ENCODE peak calls at places on chromosome 16, in six cellular contexts. W is stomach, J is lower leg skin, E is gastrocnemius medialis, X is prostate gland, C is spleen. Y is an unnamed sample.

GRCh38 chr16:35795361-35796029 is 2336.1 kb downstream of the TP53TG3F start:
- DNase-seq in X (no peak), C (no peak), E (no peak), J (no peak), W (no peak), Y (no peak)

GRCh38 chr16:47059991-47060390 is 83.8 kb downstream of the NETO2 start:
- DNase-seq in W (no peak), E (no peak), C (peak), X (no peak), J (peak), Y (no peak)

GRCh38 chr16:64094170-64094960 is 1027.5 kb downstream of the CDH11 start:
- DNase-seq in W (no peak), C (no peak), X (no peak), J (no peak), E (no peak), Y (no peak)

GRCh38 chr16:51624083-51624775 is 473.2 kb upstream of the SALL1 start:
- DNase-seq in J (no peak), C (no peak), X (no peak), E (no peak), W (no peak), Y (no peak)

GRCh38 chr16:57500578-57501111 is 14.4 kb upstream of the DOK4 start:
- DNase-seq in X (no peak), C (no peak), W (no peak), J (no peak), E (no peak), Y (peak)

GRCh38 chr16:53220585-53220984 is 165.8 kb downstream of the CHD9 start:
- DNase-seq in E (no peak), J (no peak), W (no peak), X (no peak), C (no peak), Y (no peak)

GRCh38 chr16:85428168-85428898 is 184.8 kb upstream of the GSE1 start:
- DNase-seq in J (peak), W (peak), E (no peak), C (peak), X (no peak), Y (peak)

GRCh38 chr16:53631236-53631635 is 72.4 kb downstream of the RPGRIP1L start:
- DNase-seq in C (no peak), W (no peak), J (no peak), E (no peak), X (no peak), Y (no peak)

GRCh38 chr16:46728804-46729203 is 19.3 kb downstream of the MYLK3 start:
- DNase-seq in E (no peak), X (no peak), W (no peak), C (peak), J (peak), Y (no peak)

GRCh38 chr16:49424961-49425360 is 51.4 kb downstream of the C16orf78 start:
- DNase-seq in E (no peak), C (peak), J (no peak), W (no peak), X (no peak), Y (no peak)

GRCh38 chr16:85412911-85413520 is 200.1 kb upstream of the GSE1 start:
- DNase-seq in X (no peak), W (no peak), C (peak), J (peak), E (no peak), Y (peak)

GRCh38 chr16:27110524-27110896 is 43.8 kb downstream of the C16orf82 start:
- DNase-seq in C (no peak), W (no peak), E (no peak), X (no peak), J (peak), Y (no peak)

GRCh38 chr16:71559855-71560254 is 17.0 kb downstream of the TAT start:
- DNase-seq in J (no peak), X (no peak), W (no peak), E (no peak), C (no peak), Y (no peak)

GRCh38 chr16:70573451-70574121 is 50.0 kb downstream of the SF3B3 start:
- DNase-seq in X (peak), E (peak), C (no peak), J (peak), W (no peak), Y (no peak)

GRCh38 chr16:546909-547770 is 13.1 kb upstream of the PRR35 start:
- DNase-seq in X (peak), J (no peak), W (peak), E (no peak), C (peak), Y (peak)

GRCh38 chr16:11852092-11852809 is 909 bp upstream of the RSL1D1 start:
- DNase-seq in C (no peak), E (no peak), W (no peak), X (no peak), J (no peak), Y (no peak)

GRCh38 chr16:84541999-84542876 is 37.8 kb upstream of the MEAK7 start:
- DNase-seq in X (no peak), W (no peak), E (no peak), J (no peak), C (peak), Y (no peak)

GRCh38 chr16:23174622-23175021 is 7.9 kb upstream of the SCNN1G start:
- DNase-seq in X (no peak), W (no peak), E (no peak), C (no peak), J (peak), Y (no peak)

GRCh38 chr16:85215478-85216120 is 103.3 kb upstream of the CIBAR2 start:
- DNase-seq in X (no peak), J (no peak), C (no peak), E (no peak), W (no peak), Y (no peak)

GRCh38 chr16:28288117-28288516 is 4.2 kb upstream of the SBK1 start:
- DNase-seq in J (no peak), E (no peak), W (no peak), X (no peak), C (no peak), Y (no peak)

GRCh38 chr16:89688395-89688794 is 1.9 kb downstream of the CDK10 start:
- DNase-seq in W (no peak), E (no peak), X (no peak), J (no peak), C (no peak), Y (no peak)

GRCh38 chr16:53224932-53225533 is 170.2 kb downstream of the CHD9 start:
- DNase-seq in J (no peak), W (no peak), X (no peak), E (no peak), C (no peak), Y (no peak)

GRCh38 chr16:70805787-70806186 is 4.8 kb upstream of the VAC14 start:
- DNase-seq in X (no peak), W (no peak), C (no peak), E (no peak), J (no peak), Y (no peak)

GRCh38 chr16:7614022-7614795 is 281.6 kb downstream of the RBFOX1 start:
- DNase-seq in W (no peak), C (no peak), E (no peak), J (no peak), X (no peak), Y (no peak)

GRCh38 chr16:75244225-75244792 is 7.1 kb downstream of the BCAR1 start:
- DNase-seq in C (no peak), W (peak), J (no peak), X (no peak), E (no peak), Y (no peak)

GRCh38 chr16:22699356-22699755 is 114.6 kb upstream of the HS3ST2 start:
- DNase-seq in E (no peak), X (no peak), J (no peak), W (no peak), C (no peak), Y (no peak)

GRCh38 chr16:29710227-29711219 is 31.5 kb downstream of the QPRT start:
- DNase-seq in C (peak), X (no peak), J (no peak), W (no peak), E (no peak), Y (no peak)

GRCh38 chr16:62978451-62978850 is 942.2 kb upstream of the CDH8 start:
- DNase-seq in E (no peak), J (no peak), C (no peak), X (no peak), W (no peak), Y (no peak)

GRCh38 chr16:13997933-13998332 is 73.2 kb upstream of the MRTFB start:
- DNase-seq in W (no peak), C (no peak), E (no peak), J (peak), X (no peak), Y (no peak)

GRCh38 chr16:52727878-52728277 is 180.9 kb upstream of the TOX3 start:
- DNase-seq in E (no peak), X (no peak), C (no peak), J (no peak), W (no peak), Y (no peak)

GRCh38 chr16:49048557-49048956 is 233.1 kb downstream of the CBLN1 start:
- DNase-seq in W (no peak), X (no peak), C (no peak), E (no peak), J (no peak), Y (no peak)

GRCh38 chr16:6967796-6968195 is 364.8 kb upstream of the RBFOX1 start:
- DNase-seq in E (no peak), J (no peak), W (no peak), X (no peak), C (no peak), Y (no peak)

GRCh38 chr16:50300942-50301625 is 34.7 kb downstream of the ADCY7 start:
- DNase-seq in J (peak), W (no peak), X (no peak), E (no peak), C (peak), Y (no peak)

GRCh38 chr16:57473176-57473840 is 10.8 kb downstream of the POLR2C start:
- DNase-seq in E (no peak), W (no peak), J (peak), X (no peak), C (peak), Y (no peak)

GRCh38 chr16:84396537-84397008 is 28.2 kb downstream of the ATP2C2 start:
- DNase-seq in W (no peak), E (no peak), X (peak), C (no peak), J (no peak), Y (no peak)

GRCh38 chr16:85888405-85889331 is 10.3 kb upstream of the IRF8 start:
- DNase-seq in E (no peak), C (no peak), W (no peak), X (no peak), J (peak), Y (no peak)

GRCh38 chr16:76235426-76235825 is 41.8 kb upstream of the CNTNAP4 start:
- DNase-seq in J (no peak), W (no peak), X (no peak), C (no peak), E (no peak), Y (no peak)

GRCh38 chr16:79809376-79809775 is 208.8 kb upstream of the MAF start:
- DNase-seq in E (no peak), C (no peak), J (no peak), W (no peak), X (peak), Y (no peak)

GRCh38 chr16:79805621-79806020 is 205.1 kb upstream of the MAF start:
- DNase-seq in W (no peak), X (no peak), E (no peak), C (no peak), J (no peak), Y (no peak)

GRCh38 chr16:79808731-79809130 is 208.2 kb upstream of the MAF start:
- DNase-seq in C (no peak), X (no peak), W (no peak), E (no peak), J (no peak), Y (no peak)

GRCh38 chr16:79810449-79811189 is 210.1 kb upstream of the MAF start:
- DNase-seq in X (no peak), W (no peak), J (no peak), E (no peak), C (no peak), Y (no peak)

GRCh38 chr16:79806757-79807156 is 206.2 kb upstream of the MAF start:
- DNase-seq in W (no peak), C (no peak), E (no peak), X (no peak), J (no peak), Y (no peak)
- TF ChIP-seq POLR2A in W (no peak), C (no peak), E (no peak), X (no peak), J (no peak), Y (no peak)

GRCh38 chr16:17510532-17510931 is 39.8 kb upstream of the XYLT1 start:
- DNase-seq in E (no peak), J (no peak), X (no peak), W (no peak), C (no peak), Y (no peak)
- TF ChIP-seq POLR2A in E (no peak), J (no peak), X (no peak), W (no peak), C (no peak), Y (no peak)

DNA sequence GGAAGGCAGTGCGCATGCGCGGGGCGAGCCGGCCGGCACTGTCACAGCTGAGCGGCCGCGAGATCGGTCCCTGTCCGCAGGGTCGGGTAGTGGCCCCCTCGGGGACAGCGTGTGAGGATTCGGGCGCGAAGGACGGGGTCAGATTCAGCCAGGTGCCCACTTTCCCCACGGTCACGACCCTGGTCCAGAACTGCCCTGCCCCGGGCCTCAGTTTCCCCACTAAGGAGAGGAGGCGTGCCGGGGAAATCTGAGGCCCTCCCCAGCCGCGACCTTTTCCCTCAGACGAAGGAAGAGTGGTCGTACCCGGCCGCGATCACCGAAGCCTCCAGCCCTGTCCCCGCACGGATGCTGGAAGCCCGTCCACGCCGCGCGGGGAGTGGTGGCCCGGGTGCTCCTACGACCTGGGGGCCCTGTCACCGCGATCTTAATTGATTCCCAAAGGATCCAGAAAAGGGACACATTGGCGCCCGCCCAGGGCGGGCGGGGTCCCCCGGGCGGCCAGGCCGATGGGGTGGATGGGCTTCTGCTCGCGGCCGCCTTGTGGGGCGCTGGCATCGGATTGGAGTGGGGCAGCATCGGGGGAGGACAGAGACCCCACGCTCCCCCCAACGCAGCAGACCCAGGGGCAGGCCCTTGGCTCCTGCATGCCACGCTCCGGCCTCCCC is 57.7 kb downstream of the SRL start:
- DNase-seq in E (no peak), C (peak), W (no peak), J (no peak), X (no peak), Y (peak)
- TF ChIP-seq POLR2A in E (peak), C (no peak), W (no peak), J (no peak), X (no peak), Y (no peak)

GRCh38 chr16:1612320-1613111 is at the start of gene CRAMP1:
- DNase-seq in X (no peak), J (peak), C (no peak), W (no peak), E (no peak), Y (peak)
- TF ChIP-seq POLR2A in X (peak), J (no peak), C (no peak), W (no peak), E (peak), Y (peak)

DNA sequence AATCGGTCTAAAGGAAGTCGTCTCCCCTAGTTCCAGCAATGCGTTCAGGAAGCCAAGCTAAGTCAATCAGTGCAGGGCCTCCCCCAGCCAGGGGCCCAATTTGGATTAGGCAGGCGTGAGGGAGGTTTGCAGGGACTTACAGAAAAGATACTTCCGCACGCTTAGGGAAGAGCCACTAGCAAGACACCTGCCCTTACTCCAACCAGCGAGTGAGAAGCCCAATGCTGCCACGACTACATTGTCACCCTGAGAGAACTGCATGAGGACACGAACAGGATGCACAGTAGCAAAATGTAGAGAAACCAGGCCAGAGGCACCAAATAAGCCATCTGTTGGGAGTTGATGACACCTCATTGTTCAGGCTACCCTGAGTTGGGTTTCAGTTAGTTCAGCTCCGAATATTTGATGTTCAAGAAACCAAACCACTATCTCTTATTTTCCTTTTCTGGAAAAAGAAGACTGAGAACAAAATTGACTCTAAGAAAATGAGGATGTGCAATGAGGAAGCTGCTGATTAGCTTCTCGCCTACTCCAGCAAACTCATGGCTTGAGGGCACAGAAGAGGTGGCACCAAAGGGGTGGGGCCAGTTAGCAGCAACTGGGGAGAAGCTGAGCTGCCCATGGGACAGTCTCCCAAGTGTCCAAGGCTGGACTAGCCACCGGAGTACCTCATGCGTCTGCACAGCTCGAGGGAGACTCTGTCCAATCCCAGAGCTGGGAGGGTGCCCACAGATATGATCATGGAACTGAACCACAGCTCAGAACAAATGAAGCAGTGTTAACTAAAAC is 29.3 kb downstream of the TK2 start:
- DNase-seq in E (peak), J (peak), W (no peak), C (peak), X (no peak), Y (no peak)
- TF ChIP-seq POLR2A in E (no peak), J (no peak), W (no peak), C (no peak), X (no peak), Y (peak)

DNA sequence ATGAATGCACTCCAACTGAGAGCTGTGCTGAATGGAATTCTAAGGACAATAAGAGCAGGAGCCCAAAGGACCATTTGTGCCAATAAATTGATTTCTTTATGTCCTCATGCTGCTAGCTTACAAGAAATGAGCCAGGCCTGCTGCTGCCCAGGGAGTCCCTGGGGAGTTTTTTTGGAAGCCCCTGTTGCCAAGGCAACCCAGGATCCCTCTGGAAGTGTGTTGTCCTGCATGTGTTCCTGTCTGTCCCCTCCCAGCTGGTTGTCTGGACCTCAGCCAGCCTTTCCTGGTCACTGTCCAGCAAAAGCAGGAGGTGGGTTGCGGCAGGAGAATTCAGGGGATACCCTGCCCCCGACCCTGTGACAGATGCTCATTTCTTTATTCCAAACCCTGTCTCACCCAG is 51.0 kb upstream of the GPRC5B start:
- DNase-seq in X (no peak), E (no peak), J (no peak), W (no peak), C (no peak), Y (no peak)
- TF ChIP-seq POLR2A in X (no peak), E (no peak), J (no peak), W (no peak), C (no peak), Y (no peak)

GRCh38 chr16:3023669-3024478 is at the start of the genes HCFC1R1 and THOC6:
- DNase-seq in E (peak), X (peak), J (peak), C (peak), W (peak), Y (peak)
- TF ChIP-seq POLR2A in E (peak), X (peak), J (no peak), C (peak), W (no peak), Y (peak)

DNA sequence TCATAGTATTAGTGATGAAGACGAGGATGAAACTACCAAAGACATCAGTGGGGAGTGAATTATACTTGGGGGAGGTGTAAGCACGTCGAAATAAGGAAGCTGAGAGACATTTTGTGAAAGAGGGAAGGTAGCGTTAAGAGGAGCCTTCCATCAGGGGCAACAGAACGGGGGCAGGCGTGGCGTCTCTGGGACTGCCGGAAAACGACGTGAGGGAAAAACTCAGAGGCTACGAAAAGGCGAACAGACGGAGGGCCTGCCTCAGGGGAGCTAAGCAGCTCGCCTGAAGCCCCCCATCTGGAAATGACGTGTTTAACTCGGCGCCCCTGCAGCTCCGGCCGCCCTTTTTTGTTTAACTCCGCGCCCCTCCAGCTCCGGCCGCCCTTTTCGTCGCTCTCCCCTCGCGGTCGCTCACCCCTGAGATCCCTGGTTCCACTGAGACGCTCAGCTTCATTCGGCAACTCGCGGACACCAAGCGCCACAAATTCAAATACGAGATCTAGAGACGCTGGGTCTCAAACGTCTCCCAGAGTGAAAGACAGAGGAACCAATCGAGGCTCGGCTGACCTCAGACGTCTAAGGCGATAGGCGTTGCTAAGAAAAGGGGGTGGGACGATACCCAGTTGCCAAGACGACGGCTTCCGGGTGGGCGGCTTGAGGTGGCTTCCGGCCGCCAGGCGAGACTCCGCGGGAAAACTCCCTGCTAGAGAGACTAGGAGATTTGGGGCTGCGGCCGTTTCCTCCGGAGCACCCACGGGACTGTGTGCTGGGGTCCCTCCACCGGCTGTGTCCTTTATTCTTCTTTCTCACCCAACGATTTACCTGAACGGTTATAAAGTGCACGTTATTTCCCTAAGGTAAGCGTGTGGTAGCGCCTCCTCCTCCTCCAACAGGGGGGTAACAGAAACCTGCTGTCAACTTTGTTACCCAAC is 383.2 kb downstream of the ZFHX3 start:
- DNase-seq in J (peak), W (peak), X (peak), C (peak), E (peak), Y (peak)
- TF ChIP-seq POLR2A in J (no peak), W (no peak), X (peak), C (no peak), E (no peak), Y (no peak)